ENCODE peak calls at places on chromosomes 5 and 9, in nine cellular contexts. P is Jurkat, Clone E6-1; D is NCI-H510A treated with DMSO at 0.1 percent for 48 hours; F is fibroblast of gingiva; G is activated CD4-positive, CD25-positive, alpha-beta regulatory T cell; H is A549; M is nephron progenitor cell; L is NCI-H2107; Z is MCF 10A. E is an unnamed sample.
A peak's percentile ranks its signal among the peaks of the same experiment; 100 is the strongest.

GRCh38 chr5:173764321-173765029 is 123.7 kb upstream of the CPEB4 start:
- DNase-seq in D (no peak), P (no peak), G (no peak), H (peak; percentile 96), L (no peak), M (peak; percentile 35), Z (peak; percentile 99), F (peak; percentile 92), E (no peak)

GRCh38 chr5:136087961-136088871 is 44.4 kb upstream of the SMAD5 start:
- DNase-seq in F (no peak), L (no peak), D (no peak), M (no peak), G (no peak), H (no peak), P (no peak), Z (peak; percentile 84), E (no peak)

GRCh38 chr9:75993434-75993833 is 103.0 kb downstream of the PCSK5 start:
- DNase-seq in H (no peak), P (no peak), M (no peak), D (no peak), F (peak; percentile 2), Z (peak; percentile 49), G (no peak), L (no peak), E (no peak)

GRCh38 chr5:107483196-107483595 is 187.5 kb downstream of the EFNA5 start:
- DNase-seq in G (no peak), H (no peak), L (no peak), D (no peak), F (no peak), P (no peak), Z (no peak), M (peak; percentile 11), E (no peak)

GRCh38 chr5:33524476-33524875 is 83.7 kb downstream of the TARS1 start:
- DNase-seq in H (no peak), F (peak; percentile 9), L (no peak), P (no peak), Z (peak; percentile 39), M (no peak), G (no peak), D (no peak), E (no peak)

GRCh38 chr5:172849636-172850453 is 15.8 kb downstream of the ERGIC1 start:
- DNase-seq in Z (peak; percentile 68), P (no peak), D (no peak), F (peak; percentile 44), G (no peak), H (no peak), L (no peak), M (no peak), E (no peak)

GRCh38 chr9:135051316-135052038 is 36.0 kb upstream of the OLFM1 start:
- DNase-seq in D (no peak), L (no peak), M (no peak), H (no peak), Z (no peak), F (no peak), P (no peak), G (no peak), E (peak; percentile 20)

GRCh38 chr5:173714551-173715428 is 98.3 kb upstream of the BOD1 start:
- DNase-seq in H (peak; percentile 71), M (no peak), G (no peak), L (no peak), Z (peak; percentile 96), F (peak; percentile 81), D (no peak), P (no peak), E (no peak)